ENCODE peak calls at places on chromosomes 4 and X, in ten cellular contexts. V is upper lobe of right lung, U is SK-N-SH, M is BJ, F is fibroblast of lung, C is AG09309, W is fibroblast of villous mesenchyme, A is fibroblast of pulmonary artery, J is epithelial cell of esophagus, P is lower lobe of right lung. R is an unnamed sample.
A peak's percentile ranks its signal among the peaks of the same experiment; 100 is the strongest.

GRCh38 chrX:114962209-114962608 is 55.2 kb downstream of the IL13RA2 start:
- DNase-seq in W (no peak), F (no peak), V (no peak), U (no peak), P (no peak), J (peak; percentile 6), M (no peak), A (no peak), C (no peak), R (no peak)

GRCh38 chr4:166422475-166422874 is 549.4 kb downstream of the TLL1 start:
- DNase-seq in V (no peak), A (peak; percentile 77), W (peak; percentile 5), U (no peak), P (no peak), M (peak; percentile 26), J (peak; percentile 49), F (peak; percentile 64), C (peak; percentile 17), R (peak; percentile 12)

GRCh38 chr4:18021720-18022571 is at the start of gene LCORL:
- DNase-seq in F (peak; percentile 97), P (peak; percentile 97), A (peak; percentile 98), M (peak; percentile 79), U (peak; percentile 92), C (peak; percentile 78), W (peak; percentile 94), V (peak; percentile 98), J (peak; percentile 97), R (peak; percentile 91)

GRCh38 chr4:25096553-25097443 is 63.5 kb downstream of the SEPSECS start:
- DNase-seq in P (no peak), F (no peak), U (no peak), M (no peak), W (peak; percentile 64), J (no peak), A (no peak), V (no peak), C (no peak), R (no peak)

GRCh38 chrX:96183843-96184242 is 500.8 kb upstream of the DIAPH2 start:
- DNase-seq in C (no peak), W (peak; percentile 0), F (peak; percentile 37), U (no peak), P (no peak), V (no peak), A (peak; percentile 26), J (no peak), M (no peak), R (no peak)

GRCh38 chrX:65925592-65925991 is 114.3 kb downstream of the VSIG4 start:
- DNase-seq in J (no peak), M (no peak), U (no peak), A (no peak), V (no peak), F (no peak), W (no peak), C (no peak), P (no peak), R (no peak)

GRCh38 chr4:30103455-30103854 is 616.7 kb upstream of the PCDH7 start:
- DNase-seq in W (peak; percentile 2), J (peak; percentile 44), P (no peak), U (no peak), V (no peak), F (peak; percentile 11), C (no peak), A (peak; percentile 46), M (no peak), R (no peak)

GRCh38 chr4:4726051-4726450 is 133.4 kb upstream of the MSX1 start:
- DNase-seq in V (no peak), W (no peak), C (no peak), P (no peak), F (no peak), M (no peak), J (no peak), A (no peak), U (no peak), R (no peak)

GRCh38 chr4:152072001-152072485 is 311.2 kb upstream of the GATB start:
- DNase-seq in W (no peak), C (no peak), J (no peak), P (no peak), F (no peak), M (no peak), A (no peak), V (no peak), U (no peak), R (no peak)

GRCh38 chr4:65033899-65034298 is 624.6 kb upstream of the TECRL start:
- DNase-seq in W (no peak), A (peak; percentile 18), F (no peak), U (no peak), P (no peak), J (no peak), M (no peak), C (no peak), V (no peak), R (no peak)
- TF ChIP-seq CTCF in W (peak; percentile 14), A (peak; percentile 31), F (no peak), U (peak; percentile 22), P (no peak), J (no peak), M (no peak), C (no peak), V (no peak), R (no peak)

GRCh38 chr4:169663402-169663801 is 43.0 kb downstream of the CLCN3 start:
- DNase-seq in J (no peak), M (no peak), V (no peak), U (no peak), W (no peak), C (no peak), A (no peak), P (no peak), F (no peak), R (no peak)

GRCh38 chr4:169663894-169664293 is 43.5 kb downstream of the CLCN3 start:
- DNase-seq in A (peak; percentile 62), U (no peak), M (no peak), P (no peak), W (no peak), V (no peak), J (peak; percentile 29), F (no peak), C (no peak), R (no peak)

GRCh38 chr4:169664615-169665014 is 44.2 kb downstream of the CLCN3 start:
- DNase-seq in V (no peak), U (peak; percentile 21), J (no peak), W (no peak), C (no peak), F (peak; percentile 28), P (no peak), A (no peak), M (no peak), R (no peak)

GRCh38 chr4:169662226-169662625 is 41.8 kb downstream of the CLCN3 start:
- DNase-seq in W (no peak), A (no peak), C (no peak), P (no peak), U (no peak), V (no peak), F (no peak), J (no peak), M (no peak), R (no peak)

DNA sequence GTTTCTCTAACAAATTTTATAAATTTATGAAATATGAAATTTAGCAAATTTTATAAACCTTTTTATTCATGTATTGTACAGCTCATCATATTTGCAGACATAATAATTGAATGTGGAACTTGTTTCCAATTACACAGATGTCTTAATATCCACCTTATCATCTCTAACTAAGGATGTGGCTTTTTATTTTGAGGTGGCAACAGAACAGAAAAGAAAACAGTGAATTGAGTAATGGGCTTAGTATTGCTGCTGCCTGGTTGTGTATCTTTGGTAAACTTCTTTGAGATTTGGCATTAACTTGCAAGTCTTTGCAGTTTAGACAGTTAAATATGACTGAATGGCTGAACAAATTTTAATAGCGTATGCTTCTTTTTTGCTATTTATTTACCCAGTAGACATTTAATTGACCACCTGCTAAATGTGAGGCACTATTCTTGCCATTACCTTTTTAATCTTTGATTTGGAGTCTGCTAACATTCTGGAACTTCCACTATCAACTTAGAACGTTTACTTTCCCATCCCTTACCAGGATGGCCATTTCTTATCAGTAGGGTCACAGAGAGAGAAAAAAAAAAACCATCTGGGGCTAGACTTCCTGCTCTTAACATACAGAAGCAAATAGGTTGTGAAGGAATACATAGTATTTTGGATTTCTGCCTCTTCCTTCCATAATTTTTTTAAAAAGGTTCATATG is 44.8 kb downstream of the CLCN3 start:
- DNase-seq in P (no peak), F (no peak), J (no peak), W (no peak), V (no peak), U (no peak), M (no peak), A (no peak), C (no peak), R (no peak)
- H3K4me3 ChIP-seq in P (no peak overlapping the region), F (no peak overlapping the region), J (no peak overlapping the region), W (no peak overlapping the region), V (no peak overlapping the region), U (no peak overlapping the region), M (no peak overlapping the region), A (no peak overlapping the region), C (no peak overlapping the region), R (no peak overlapping the region)

DNA sequence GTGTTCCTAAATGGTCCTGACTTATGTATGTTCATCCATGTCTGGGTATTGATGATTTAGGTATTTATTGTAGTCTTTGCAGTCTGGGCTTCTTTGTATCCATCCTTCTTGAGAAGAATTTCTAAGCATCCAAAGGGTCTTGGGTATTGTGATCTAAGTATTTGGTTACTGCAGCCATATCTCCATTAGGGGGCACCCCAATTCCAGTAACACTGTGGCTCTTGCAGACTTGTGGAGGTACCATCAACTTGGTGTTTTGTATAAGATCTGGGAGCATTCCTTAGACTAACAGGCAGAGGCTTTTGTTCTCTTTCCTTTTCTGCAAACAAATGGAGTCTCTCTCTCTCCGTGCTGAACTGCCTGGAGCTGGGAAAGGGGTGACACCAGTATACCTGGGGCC is 113.7 kb upstream of the NEXMIF start:
- DNase-seq in F (peak; percentile 8), C (peak; percentile 3), A (peak; percentile 46), J (peak; percentile 7), P (no peak), U (no peak), W (peak; percentile 30), M (no peak), V (no peak), R (peak; percentile 0)
- TF ChIP-seq CTCF in F (peak; percentile 40), C (peak; percentile 53), A (peak; percentile 34), J (no peak), P (peak; percentile 24), U (peak; percentile 55), W (peak; percentile 39), M (peak; percentile 24), V (peak; percentile 25), R (no peak)

DNA sequence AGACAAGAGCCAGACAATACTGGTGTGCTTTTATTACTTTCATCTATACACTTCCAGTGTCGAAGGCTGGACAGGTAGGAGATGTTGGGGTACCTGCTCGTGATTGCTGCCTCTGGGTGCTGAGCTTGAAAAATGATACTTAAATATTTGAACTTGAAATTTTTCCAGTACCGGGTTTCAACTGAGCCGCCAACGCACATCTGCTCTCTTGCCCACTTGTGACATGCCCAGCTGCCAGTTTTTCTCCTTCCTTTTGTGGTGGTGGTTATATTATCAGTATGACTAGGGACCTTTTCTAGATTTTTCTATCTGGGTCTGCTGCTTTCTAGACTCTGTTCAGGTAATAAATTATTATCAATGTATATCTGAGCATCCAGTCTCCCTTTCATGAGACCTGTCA is 3.4 kb downstream of the OGT start:
- DNase-seq in P (no peak), V (no peak), U (no peak), C (no peak), J (no peak), M (no peak), A (no peak), F (no peak), W (no peak), R (no peak)
- H3K4me3 ChIP-seq in P (peak overlapping the region; percentile 75), V (peak overlapping the region; percentile 73), U (peak overlapping the region; percentile 15), C (peak overlapping the region; percentile 25), J (peak overlapping the region; percentile 9), M (peak overlapping the region; percentile 31), A (peak overlapping the region; percentile 95), F (peak overlapping the region; percentile 97), W (peak overlapping the region; percentile 95), R (peak overlapping the region; percentile 79)